ENCODE peak calls at places on chromosomes 5 and 9, in nine cellular contexts. B is A549; X is osteocyte; W is keratinocyte; S is OCI-LY7; C is uterus; Z is kidney; T is CD4-positive, alpha-beta T cell; L is epithelial cell of esophagus. H is an unnamed sample.

GRCh38 chr5:53109436-53110127 is at the start of gene MOCS2:
- DNase-seq in B (peak; percentile 94), X (peak; percentile 96), W (peak; percentile 28), S (peak; percentile 92), C (peak; percentile 91), Z (peak; percentile 97), T (peak; percentile 79), L (peak; percentile 93), H (peak; percentile 83)

GRCh38 chr5:133071983-133072531 is 20.2 kb downstream of the HSPA4 start:
- DNase-seq in B (no peak), X (no peak), W (no peak), S (no peak), C (no peak), Z (no peak), T (no peak), L (peak; percentile 27), H (no peak)

GRCh38 chr9:37902131-37902530 is 1.8 kb downstream of the SLC25A51 start:
- DNase-seq in B (no peak), X (no peak), W (no peak), S (no peak), C (no peak), Z (no peak), T (no peak), L (no peak), H (no peak)

GRCh38 chr5:97297063-97297715 is 114.1 kb upstream of the RIOK2 start:
- DNase-seq in B (no peak), X (no peak), W (no peak), S (peak; percentile 24), C (no peak), Z (no peak), T (no peak), L (peak; percentile 37), H (peak; percentile 23)

GRCh38 chr5:179558912-179559279 is 8.5 kb downstream of the RUFY1 start:
- DNase-seq in B (peak; percentile 69), X (no peak), W (no peak), S (no peak), C (no peak), Z (no peak), T (no peak), L (peak; percentile 58), H (no peak)

GRCh38 chr5:128538249-128539037 is 398 bp upstream of the FBN2 start:
- DNase-seq in B (peak; percentile 63), X (peak; percentile 99), W (peak; percentile 52), S (no peak), C (peak; percentile 46), Z (peak; percentile 74), T (no peak), L (peak; percentile 79), H (peak; percentile 76)

GRCh38 chr9:3850083-3850482 is 324.3 kb upstream of the RFX3 start:
- DNase-seq in B (no peak), X (no peak), W (no peak), S (no peak), C (no peak), Z (no peak), T (no peak), L (no peak), H (no peak)

GRCh38 chr9:4680750-4681149 is 1.4 kb downstream of the CDC37L1 start:
- DNase-seq in B (no peak), X (no peak), W (no peak), S (no peak), C (no peak), Z (no peak), T (no peak), L (no peak), H (no peak)

GRCh38 chr5:72194846-72195245 is 87.6 kb downstream of the MAP1B start:
- DNase-seq in B (no peak), X (no peak), W (no peak), S (no peak), C (no peak), Z (no peak), T (no peak), L (no peak), H (no peak)

GRCh38 chr5:82413302-82414042 is 135.3 kb upstream of the RPS23 start:
- DNase-seq in B (no peak), X (no peak), W (no peak), S (no peak), C (no peak), Z (no peak), T (no peak), L (peak; percentile 83), H (no peak)

GRCh38 chr9:135939351-135940265 is 21.6 kb downstream of the UBAC1 start:
- DNase-seq in B (no peak), X (no peak), W (no peak), S (no peak), C (no peak), Z (no peak), T (peak; percentile 12), L (peak; percentile 72), H (no peak)

GRCh38 chr9:88722753-88723152 is 187.8 kb downstream of the NXNL2 start:
- DNase-seq in B (peak; percentile 16), X (no peak), W (no peak), S (peak; percentile 10), C (no peak), Z (no peak), T (no peak), L (peak; percentile 47), H (no peak)

GRCh38 chr5:2848634-2849033 is 97.2 kb upstream of the IRX2 start:
- DNase-seq in B (no peak), X (no peak), W (no peak), S (no peak), C (no peak), Z (no peak), T (no peak), L (peak; percentile 33), H (no peak)

GRCh38 chr5:151030377-151030776 is 10.0 kb downstream of the GPX3 start:
- DNase-seq in B (no peak), X (no peak), W (no peak), S (no peak), C (peak; percentile 60), Z (no peak), T (no peak), L (no peak), H (no peak)

GRCh38 chr9:33917036-33917435 is 100.1 kb downstream of the UBE2R2 start:
- DNase-seq in B (no peak), X (peak; percentile 62), W (no peak), S (no peak), C (no peak), Z (no peak), T (no peak), L (no peak), H (no peak)

GRCh38 chr5:109455598-109456096 is 45.9 kb upstream of the PJA2 start:
- DNase-seq in B (peak; percentile 29), X (no peak), W (peak; percentile 92), S (no peak), C (peak; percentile 48), Z (no peak), T (no peak), L (peak; percentile 100), H (no peak)

GRCh38 chr9:32698706-32699277 is 63.3 kb upstream of the TAF1L start:
- DNase-seq in B (no peak), X (no peak), W (no peak), S (no peak), C (no peak), Z (no peak), T (no peak), L (peak; percentile 52), H (no peak)

GRCh38 chr9:135512904-135513303 is 8.3 kb upstream of the LCN1 start:
- DNase-seq in B (no peak), X (peak; percentile 38), W (no peak), S (no peak), C (no peak), Z (no peak), T (no peak), L (no peak), H (no peak)

DNA sequence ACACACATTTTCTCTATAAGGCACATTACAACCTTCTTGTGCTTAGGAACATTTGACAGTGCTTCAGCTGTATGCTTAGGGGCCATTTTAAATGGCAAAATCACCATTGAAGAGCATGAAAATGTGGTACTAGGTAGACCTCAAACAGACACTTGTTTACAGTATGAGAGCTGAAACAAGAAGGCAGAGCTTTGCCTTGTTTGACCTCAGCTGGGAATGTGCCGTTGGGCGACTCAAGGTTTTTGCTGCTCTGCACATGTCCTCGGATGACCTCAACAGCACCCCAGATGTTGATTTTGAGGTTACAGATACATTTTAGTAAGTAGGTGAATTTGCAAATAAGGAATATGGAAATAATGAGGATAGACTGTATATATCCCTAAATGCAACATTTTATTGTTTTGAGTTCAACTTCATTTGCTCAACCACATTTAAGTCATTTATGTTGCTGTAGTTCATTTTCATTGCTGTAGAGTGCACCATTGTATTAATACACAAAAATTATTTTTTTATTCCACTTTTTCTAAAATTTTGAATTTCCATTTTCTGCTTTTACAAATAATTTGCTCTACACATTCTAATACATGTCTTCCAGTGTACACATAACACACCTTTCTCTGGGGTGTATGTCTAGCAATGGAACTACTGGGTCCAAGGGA is 206.8 kb downstream of the NR3C1 start:
- DNase-seq in B (no peak), X (no peak), W (no peak), S (no peak), C (no peak), Z (no peak), T (no peak), L (no peak), H (no peak)
- TF ChIP-seq CTCF in B (no peak), X (peak; percentile 24), W (peak; percentile 14), S (peak; percentile 49), C (no peak), Z (no peak), T (no peak), L (no peak), H (no peak)

GRCh38 chr5:37725185-37725584 is 114.7 kb downstream of the GDNF start:
- DNase-seq in B (no peak), X (no peak), W (no peak), S (no peak), C (no peak), Z (no peak), T (no peak), L (no peak), H (no peak)
- TF ChIP-seq CTCF in B (no peak), X (no peak), W (no peak), S (no peak), C (no peak), Z (no peak), T (no peak), L (no peak), H (no peak)

GRCh38 chr5:14491015-14491414 is 90.6 kb upstream of the OTULINL start:
- DNase-seq in B (no peak), X (no peak), W (no peak), S (no peak), C (no peak), Z (no peak), T (no peak), L (no peak), H (no peak)
- TF ChIP-seq CTCF in B (no peak), X (no peak), W (no peak), S (no peak), C (no peak), Z (no peak), T (no peak), L (no peak), H (no peak)

DNA sequence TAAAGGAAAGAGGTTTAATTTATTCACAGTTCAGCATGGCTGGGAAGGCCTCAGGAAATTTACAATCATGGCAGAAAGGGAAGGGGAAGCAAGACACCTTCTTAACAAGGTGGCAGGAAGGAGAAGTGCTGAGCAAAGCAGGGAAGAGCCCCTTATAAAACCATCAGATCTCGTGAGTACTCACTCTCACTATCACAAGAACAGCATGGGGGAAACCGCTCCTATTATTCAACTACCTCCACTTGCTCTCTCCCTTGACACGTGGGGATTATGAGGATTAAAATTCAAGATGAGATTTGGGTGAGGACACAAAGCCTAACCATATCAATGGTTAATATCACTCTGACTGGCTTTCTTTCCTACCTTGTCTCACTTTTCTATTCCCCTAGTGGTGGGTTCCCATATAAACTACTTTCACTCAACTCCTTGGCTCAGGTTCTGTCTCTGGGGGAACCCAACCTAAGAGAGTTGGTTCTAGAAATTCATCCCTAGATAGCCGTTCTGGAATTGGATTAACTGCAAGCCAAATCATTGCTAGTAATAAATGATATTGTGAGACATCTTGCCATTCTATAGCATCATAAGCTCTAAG is 749.8 kb upstream of the GRAMD2B start:
- DNase-seq in B (no peak), X (no peak), W (no peak), S (no peak), C (no peak), Z (no peak), T (no peak), L (no peak), H (no peak)
- TF ChIP-seq CTCF in B (no peak), X (no peak), W (no peak), S (peak; percentile 26), C (no peak), Z (no peak), T (no peak), L (no peak), H (peak; percentile 38)

H was measured in neural crest cell.